ENCODE peak calls at places on chromosomes 12 and 14, in five cellular contexts. S is trophoblast cell, L is H9, N is IMR-90, Z is neuronal stem cell. A is an unnamed sample.

GRCh38 chr12:110585231-110585799 is 2.2 kb upstream of the PPTC7 start:
- DNase-seq in S (peak; percentile 91), L (no peak), N (peak; percentile 32), Z (no peak), A (peak; percentile 26)

GRCh38 chr12:113322353-113322752 is 12.6 kb downstream of the SLC8B1 start:
- DNase-seq in S (peak; percentile 94), L (no peak), N (peak; percentile 90), Z (no peak), A (no peak)

GRCh38 chr12:93443576-93443975 is 1.8 kb upstream of the UBE2N start:
- DNase-seq in S (no peak), L (no peak), N (no peak), Z (no peak), A (no peak)

GRCh38 chr14:92951912-92952471 is 29.0 kb downstream of the CHGA start:
- DNase-seq in S (peak; percentile 83), L (peak; percentile 80), N (peak; percentile 48), Z (peak; percentile 57), A (peak; percentile 62)

GRCh38 chr14:102774391-102775153 is 2.7 kb upstream of the TRAF3 start:
- DNase-seq in S (peak; percentile 95), L (peak; percentile 77), N (peak; percentile 78), Z (no peak), A (peak; percentile 91)

GRCh38 chr14:65866422-65866821 is 453.9 kb downstream of the FUT8 start:
- DNase-seq in S (no peak), L (no peak), N (no peak), Z (no peak), A (no peak)

GRCh38 chr12:45729233-45730115 is at the start of gene ARID2:
- DNase-seq in S (peak; percentile 50), L (peak; percentile 63), N (peak; percentile 67), Z (peak; percentile 60), A (peak; percentile 80)

GRCh38 chr12:1273051-1273450 is 282.0 kb downstream of the ERC1 start:
- DNase-seq in S (no peak), L (no peak), N (peak; percentile 37), Z (no peak), A (no peak)

GRCh38 chr14:72941286-72941985 is 15.2 kb downstream of the DCAF4 start:
- DNase-seq in S (no peak), L (no peak), N (no peak), Z (no peak), A (no peak)

GRCh38 chr12:62296001-62296400 is 35.8 kb downstream of the USP15 start:
- DNase-seq in S (no peak), L (no peak), N (no peak), Z (no peak), A (peak; percentile 92)

GRCh38 chr12:50803230-50803629 is 39.3 kb downstream of the ATF1 start:
- DNase-seq in S (no peak), L (no peak), N (no peak), Z (no peak), A (no peak)

GRCh38 chr14:74491952-74492351 is 1.2 kb downstream of the NPC2 start:
- DNase-seq in S (peak; percentile 63), L (no peak), N (peak; percentile 40), Z (no peak), A (peak; percentile 86)

GRCh38 chr14:36588788-36589187 is 6.4 kb upstream of the NKX2-8 start:
- DNase-seq in S (no peak), L (no peak), N (no peak), Z (no peak), A (no peak)

GRCh38 chr14:67618617-67619063 is 1.1 kb upstream of the ARG2 start:
- DNase-seq in S (peak; percentile 79), L (no peak), N (peak; percentile 79), Z (peak; percentile 31), A (peak; percentile 86)

GRCh38 chr14:98404811-98405210 is 867.2 kb downstream of the BCL11B start:
- DNase-seq in S (no peak), L (no peak), N (no peak), Z (no peak), A (peak; percentile 88)

GRCh38 chr12:66555113-66555512 is 123.8 kb downstream of the GRIP1 start:
- DNase-seq in S (no peak), L (no peak), N (no peak), Z (no peak), A (no peak)

GRCh38 chr14:36091096-36091495 is 85.4 kb downstream of the PTCSC3 start:
- DNase-seq in S (no peak), L (no peak), N (peak; percentile 93), Z (no peak), A (peak; percentile 6)

GRCh38 chr14:35287481-35288013 is 4.6 kb upstream of the PSMA6 start:
- DNase-seq in S (no peak), L (no peak), N (no peak), Z (no peak), A (no peak)

GRCh38 chr12:116780942-116781341 is 42.8 kb downstream of the RNFT2 start:
- DNase-seq in S (peak; percentile 62), L (no peak), N (no peak), Z (no peak), A (no peak)

GRCh38 chr14:61374284-61374683 is 52.9 kb downstream of the PRKCH start:
- DNase-seq in S (no peak), L (no peak), N (no peak), Z (no peak), A (no peak)

GRCh38 chr12:25155031-25155576 is 39.9 kb downstream of the DNAI7 start:
- DNase-seq in S (peak; percentile 65), L (no peak), N (peak; percentile 87), Z (peak; percentile 6), A (peak; percentile 34)

GRCh38 chr12:118467576-118467975 is 91.2 kb downstream of the SUDS3 start:
- DNase-seq in S (no peak), L (no peak), N (no peak), Z (no peak), A (no peak)

GRCh38 chr12:109170335-109170734 is 53.9 kb downstream of the ACACB start:
- DNase-seq in S (no peak), L (no peak), N (no peak), Z (no peak), A (no peak)

GRCh38 chr12:13049816-13050215 is 5.6 kb downstream of the FAM234B start:
- DNase-seq in S (no peak), L (no peak), N (peak; percentile 65), Z (no peak), A (peak; percentile 62)

GRCh38 chr12:15050664-15051063 is 77.8 kb downstream of the PDE6H start:
- DNase-seq in S (no peak), L (no peak), N (no peak), Z (no peak), A (no peak)

GRCh38 chr12:21330682-21331253 is 3.9 kb downstream of the SLCO1A2 start:
- DNase-seq in S (no peak), L (no peak), N (peak; percentile 0), Z (peak; percentile 40), A (peak; percentile 68)

GRCh38 chr12:50222275-50222783 is 55.2 kb upstream of the CERS5 start:
- DNase-seq in S (peak; percentile 74), L (peak; percentile 74), N (peak; percentile 95), Z (peak; percentile 47), A (peak; percentile 94)

GRCh38 chr12:8860165-8860961 is 37.9 kb downstream of the A2ML1 start:
- DNase-seq in S (peak; percentile 85), L (peak; percentile 84), N (peak; percentile 54), Z (peak; percentile 26), A (peak; percentile 91)
- H2BK5ac ChIP-seq in S (no peak overlapping the region), L (no peak overlapping the region), N (no peak overlapping the region), Z (no peak overlapping the region), A (no peak overlapping the region)

DNA sequence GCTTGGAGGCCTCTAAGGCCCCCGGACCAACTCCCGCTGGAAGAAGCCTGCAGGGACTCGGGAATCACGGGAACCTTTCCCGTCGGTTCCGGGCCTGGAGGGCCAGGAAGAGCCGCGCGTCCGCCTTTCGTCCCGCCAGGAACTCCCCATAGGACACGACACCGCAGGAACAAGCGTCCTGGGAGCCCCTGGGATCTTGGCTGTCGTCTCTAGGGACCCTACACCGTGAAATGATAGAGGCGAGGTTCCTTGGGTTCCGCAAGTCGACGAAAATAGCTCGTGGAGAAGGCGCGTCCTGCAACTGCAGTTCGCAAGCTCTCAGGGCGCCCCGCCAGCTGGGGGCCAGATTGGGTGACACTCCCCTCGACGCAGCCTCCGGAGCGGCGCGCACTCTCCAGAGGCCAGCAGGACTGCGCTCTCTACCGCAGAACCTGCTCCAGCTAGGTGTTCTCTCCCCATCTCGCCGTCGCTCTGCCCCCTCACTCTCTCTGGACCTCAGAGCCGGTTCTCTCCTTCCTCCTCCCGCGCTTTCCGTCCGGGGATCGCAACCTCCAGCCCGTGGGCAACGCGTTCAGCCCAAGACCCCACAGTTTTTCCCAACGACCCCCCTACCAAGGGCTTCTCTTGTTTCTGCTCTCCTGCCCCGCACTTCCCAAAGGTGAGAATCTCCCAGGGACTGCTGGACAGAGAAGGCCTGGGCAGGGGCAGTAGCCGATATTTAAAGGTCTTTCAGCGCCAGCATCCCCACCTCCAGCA is 776 bp downstream of the BMP4 start:
- DNase-seq in S (no peak), L (peak; percentile 61), N (no peak), Z (no peak), A (peak; percentile 71)
- H2BK5ac ChIP-seq in S (peak overlapping the region; percentile 67), L (no peak overlapping the region), N (no peak overlapping the region), Z (no peak overlapping the region), A (peak overlapping the region; percentile 81)

GRCh38 chr12:132275110-132275531 is 54.3 kb downstream of the GALNT9 start:
- DNase-seq in S (no peak), L (peak; percentile 96), N (peak; percentile 20), Z (peak; percentile 45), A (peak; percentile 92)
- H2BK5ac ChIP-seq in S (no peak overlapping the region), L (no peak overlapping the region), N (no peak overlapping the region), Z (no peak overlapping the region), A (no peak overlapping the region)

DNA sequence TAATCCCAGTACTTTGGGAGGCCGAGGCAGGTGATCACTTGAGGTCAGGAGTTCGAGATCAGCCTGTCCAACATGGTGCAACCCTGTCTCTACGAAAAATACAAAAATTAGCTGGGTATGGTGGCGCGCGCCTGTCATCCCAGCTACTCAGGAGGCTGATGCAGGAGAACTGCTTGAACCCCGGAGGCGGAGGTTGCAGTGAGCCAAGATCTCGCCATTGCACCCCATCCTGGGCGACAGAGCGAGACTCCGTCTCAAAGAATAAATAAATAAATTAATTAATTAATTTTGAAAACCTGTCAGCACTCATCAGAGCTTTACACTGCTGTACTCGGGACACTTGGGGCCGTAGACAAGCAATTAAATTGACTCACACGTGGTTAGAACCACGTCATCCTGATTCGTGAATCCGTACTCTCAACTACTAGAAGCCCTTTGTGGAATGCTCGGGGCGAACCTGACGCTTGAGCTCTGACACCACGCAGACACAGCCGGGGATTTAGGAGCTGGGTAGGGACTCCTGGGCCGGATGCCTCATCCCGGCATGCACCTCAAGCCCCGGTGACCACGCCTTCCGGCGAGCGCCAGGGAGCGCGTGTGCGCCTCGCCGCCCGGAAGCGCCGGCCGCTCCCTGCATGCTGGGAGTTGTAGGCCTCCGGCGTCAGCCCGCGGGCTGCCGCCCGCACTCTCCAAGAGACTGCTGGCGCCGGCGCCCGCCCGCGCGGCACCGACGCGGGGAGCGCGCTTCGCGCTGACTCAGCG is at the start of gene XPOT:
- DNase-seq in S (peak; percentile 99), L (peak; percentile 99), N (peak; percentile 98), Z (peak; percentile 94), A (peak; percentile 99)
- H2BK5ac ChIP-seq in S (peak within 1 kb of the TSS; percentile 98), L (no peak within 1 kb of the TSS), N (peak within 1 kb of the TSS; percentile 95), Z (peak within 1 kb of the TSS; percentile 97), A (peak within 1 kb of the TSS; percentile 85)

DNA sequence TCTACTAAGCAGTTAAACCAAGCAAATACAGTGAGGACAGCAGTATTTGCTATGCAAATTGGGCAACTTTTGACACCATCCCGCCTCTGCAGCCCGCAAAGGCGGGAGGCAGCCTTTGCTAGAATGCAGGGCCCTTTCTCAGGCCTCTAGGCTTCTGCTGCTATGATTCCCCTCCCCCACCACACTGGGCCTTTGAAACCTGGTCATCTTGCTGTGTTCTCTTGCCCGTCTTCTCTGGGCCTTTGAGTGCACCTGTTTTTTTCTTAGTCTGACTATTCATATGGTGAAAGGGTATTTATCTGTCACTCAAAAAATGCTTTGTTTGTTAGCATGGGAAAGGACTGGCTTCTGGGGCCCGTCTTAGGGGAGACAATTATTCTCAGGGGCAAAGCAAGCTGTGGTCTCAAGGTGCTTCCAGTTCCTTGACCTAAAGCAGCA is 108.1 kb downstream of the MYRFL start:
- DNase-seq in S (no peak), L (peak; percentile 93), N (no peak), Z (no peak), A (peak; percentile 86)
- H2BK5ac ChIP-seq in S (no peak overlapping the region), L (no peak overlapping the region), N (no peak overlapping the region), Z (no peak overlapping the region), A (no peak overlapping the region)

A was measured in mesendoderm.